ENCODE peak calls at places on chromosomes 13 and 19, in six cellular contexts. One of them, this sample, is unnamed.

GRCh38 chr19:7973883-7974282 is 30.4 kb upstream of the TIMM44 start:
- DNase-seq in nephron progenitor cell: no peak
- DNase-seq in COR-L47: no peak
- DNase-seq in progenitor cell of endocrine pancreas: no peak
- DNase-seq in CD8-positive, alpha-beta memory T cell: no peak
- DNase-seq in breast epithelium: no peak
- DNase-seq in this sample: no peak

GRCh38 chr13:79407349-79407979 is 1.4 kb upstream of the RBM26 start:
- DNase-seq in nephron progenitor cell: no peak
- DNase-seq in COR-L47: no peak
- DNase-seq in progenitor cell of endocrine pancreas: no peak
- DNase-seq in CD8-positive, alpha-beta memory T cell: no peak
- DNase-seq in breast epithelium: no peak
- DNase-seq in this sample: no peak

GRCh38 chr19:49890349-49891311 is 6.1 kb downstream of the IL4I1 start:
- DNase-seq in breast epithelium: no peak
- DNase-seq in nephron progenitor cell: peak; percentile 85
- DNase-seq in CD8-positive, alpha-beta memory T cell: peak; percentile 71
- DNase-seq in COR-L47: no peak
- DNase-seq in progenitor cell of endocrine pancreas: no peak
- DNase-seq in this sample: peak; percentile 82

GRCh38 chr19:1411255-1412191 is 4.1 kb downstream of the DAZAP1 start:
- DNase-seq in progenitor cell of endocrine pancreas: no peak
- DNase-seq in nephron progenitor cell: no peak
- DNase-seq in COR-L47: no peak
- DNase-seq in CD8-positive, alpha-beta memory T cell: peak; percentile 71
- DNase-seq in breast epithelium: no peak
- DNase-seq in this sample: peak; percentile 61

GRCh38 chr19:49932041-49932451 is 2.7 kb upstream of the NUP62 start:
- DNase-seq in progenitor cell of endocrine pancreas: no peak
- DNase-seq in breast epithelium: no peak
- DNase-seq in CD8-positive, alpha-beta memory T cell: no peak
- DNase-seq in COR-L47: no peak
- DNase-seq in nephron progenitor cell: no peak
- DNase-seq in this sample: no peak

GRCh38 chr19:55216461-55217198 is 7.3 kb upstream of the PTPRH start:
- DNase-seq in breast epithelium: peak; percentile 23
- DNase-seq in CD8-positive, alpha-beta memory T cell: no peak
- DNase-seq in progenitor cell of endocrine pancreas: peak; percentile 84
- DNase-seq in COR-L47: peak; percentile 94
- DNase-seq in nephron progenitor cell: peak; percentile 97
- DNase-seq in this sample: peak; percentile 95

GRCh38 chr13:39982745-39983144 is 327.3 kb downstream of the COG6 start:
- DNase-seq in breast epithelium: no peak
- DNase-seq in nephron progenitor cell: no peak
- DNase-seq in progenitor cell of endocrine pancreas: no peak
- DNase-seq in CD8-positive, alpha-beta memory T cell: no peak
- DNase-seq in COR-L47: no peak
- DNase-seq in this sample: no peak

GRCh38 chr19:39498262-39499081 is at the start of gene DLL3:
- DNase-seq in breast epithelium: no peak
- DNase-seq in progenitor cell of endocrine pancreas: no peak
- DNase-seq in COR-L47: peak; percentile 67
- DNase-seq in CD8-positive, alpha-beta memory T cell: no peak
- DNase-seq in nephron progenitor cell: peak; percentile 64
- DNase-seq in this sample: peak; percentile 89

GRCh38 chr19:45769821-45770191 is 754 bp upstream of the SIX5 start:
- DNase-seq in nephron progenitor cell: peak; percentile 52
- DNase-seq in breast epithelium: no peak
- DNase-seq in COR-L47: no peak
- DNase-seq in CD8-positive, alpha-beta memory T cell: peak; percentile 83
- DNase-seq in progenitor cell of endocrine pancreas: no peak
- DNase-seq in this sample: no peak

GRCh38 chr19:47511128-47511517 is 3.7 kb downstream of the NAPA start:
- DNase-seq in COR-L47: no peak
- DNase-seq in progenitor cell of endocrine pancreas: no peak
- DNase-seq in breast epithelium: no peak
- DNase-seq in nephron progenitor cell: no peak
- DNase-seq in CD8-positive, alpha-beta memory T cell: no peak
- DNase-seq in this sample: no peak

GRCh38 chr13:76014618-76015315 is 378.6 kb downstream of the LMO7 start:
- DNase-seq in progenitor cell of endocrine pancreas: no peak
- DNase-seq in nephron progenitor cell: peak; percentile 9
- DNase-seq in COR-L47: no peak
- DNase-seq in breast epithelium: no peak
- DNase-seq in CD8-positive, alpha-beta memory T cell: no peak
- DNase-seq in this sample: no peak

GRCh38 chr19:23313196-23313595 is 63.0 kb upstream of the ZNF724 start:
- DNase-seq in nephron progenitor cell: no peak
- DNase-seq in CD8-positive, alpha-beta memory T cell: no peak
- DNase-seq in progenitor cell of endocrine pancreas: no peak
- DNase-seq in COR-L47: no peak
- DNase-seq in breast epithelium: no peak
- DNase-seq in this sample: no peak

GRCh38 chr19:6060600-6061391 is 49.5 kb downstream of the RFX2 start:
- DNase-seq in COR-L47: no peak
- DNase-seq in CD8-positive, alpha-beta memory T cell: no peak
- DNase-seq in breast epithelium: peak; percentile 56
- DNase-seq in nephron progenitor cell: no peak
- DNase-seq in progenitor cell of endocrine pancreas: no peak
- DNase-seq in this sample: peak; percentile 78

GRCh38 chr19:31378404-31378803 is 29.2 kb upstream of the TSHZ3 start:
- DNase-seq in progenitor cell of endocrine pancreas: no peak
- DNase-seq in CD8-positive, alpha-beta memory T cell: no peak
- DNase-seq in COR-L47: no peak
- DNase-seq in nephron progenitor cell: no peak
- DNase-seq in breast epithelium: no peak
- DNase-seq in this sample: peak; percentile 20

GRCh38 chr19:50517704-50518075 is 4.0 kb upstream of the ASPDH start:
- DNase-seq in breast epithelium: no peak
- DNase-seq in nephron progenitor cell: no peak
- DNase-seq in progenitor cell of endocrine pancreas: no peak
- DNase-seq in COR-L47: no peak
- DNase-seq in CD8-positive, alpha-beta memory T cell: no peak
- DNase-seq in this sample: no peak

GRCh38 chr19:32264568-32264967 is 80.8 kb upstream of the ZNF507 start:
- DNase-seq in nephron progenitor cell: no peak
- DNase-seq in COR-L47: no peak
- DNase-seq in breast epithelium: no peak
- DNase-seq in CD8-positive, alpha-beta memory T cell: no peak
- DNase-seq in progenitor cell of endocrine pancreas: no peak
- DNase-seq in this sample: no peak

GRCh38 chr13:106484084-106484754 is 51.2 kb downstream of the EFNB2 start:
- DNase-seq in COR-L47: no peak
- DNase-seq in breast epithelium: no peak
- DNase-seq in CD8-positive, alpha-beta memory T cell: no peak
- DNase-seq in nephron progenitor cell: no peak
- DNase-seq in progenitor cell of endocrine pancreas: no peak
- DNase-seq in this sample: no peak

GRCh38 chr13:45951724-45952123 is 100.2 kb upstream of the SIAH3 start:
- DNase-seq in CD8-positive, alpha-beta memory T cell: no peak
- DNase-seq in COR-L47: no peak
- DNase-seq in progenitor cell of endocrine pancreas: no peak
- DNase-seq in nephron progenitor cell: no peak
- DNase-seq in breast epithelium: no peak
- DNase-seq in this sample: no peak

GRCh38 chr19:4130635-4131438 is 6.9 kb upstream of the MAP2K2 start:
- DNase-seq in COR-L47: no peak
- DNase-seq in progenitor cell of endocrine pancreas: no peak
- DNase-seq in breast epithelium: no peak
- DNase-seq in nephron progenitor cell: no peak
- DNase-seq in CD8-positive, alpha-beta memory T cell: no peak
- DNase-seq in this sample: no peak

GRCh38 chr19:55082023-55082851 is 6.6 kb downstream of the EPS8L1 start:
- DNase-seq in COR-L47: no peak
- DNase-seq in progenitor cell of endocrine pancreas: no peak
- DNase-seq in CD8-positive, alpha-beta memory T cell: peak; percentile 57
- DNase-seq in breast epithelium: no peak
- DNase-seq in nephron progenitor cell: peak; percentile 60
- DNase-seq in this sample: peak; percentile 65

GRCh38 chr19:3719868-3720532 is 11.8 kb downstream of the TJP3 start:
- DNase-seq in COR-L47: no peak
- DNase-seq in CD8-positive, alpha-beta memory T cell: no peak
- DNase-seq in breast epithelium: no peak
- DNase-seq in nephron progenitor cell: no peak
- DNase-seq in progenitor cell of endocrine pancreas: no peak
- DNase-seq in this sample: no peak

GRCh38 chr19:2239771-2240770 is 3.4 kb downstream of the SF3A2 start:
- DNase-seq in CD8-positive, alpha-beta memory T cell: peak; percentile 73
- DNase-seq in breast epithelium: no peak
- DNase-seq in nephron progenitor cell: peak; percentile 28
- DNase-seq in progenitor cell of endocrine pancreas: no peak
- DNase-seq in COR-L47: peak; percentile 31
- DNase-seq in this sample: no peak

GRCh38 chr13:112060431-112060830 is 6.5 kb upstream of the SOX1 start:
- DNase-seq in COR-L47: no peak
- DNase-seq in nephron progenitor cell: no peak
- DNase-seq in breast epithelium: no peak
- DNase-seq in CD8-positive, alpha-beta memory T cell: no peak
- DNase-seq in progenitor cell of endocrine pancreas: no peak
- DNase-seq in this sample: no peak